ENCODE peak calls at places on chromosomes 4 and X, in four cellular contexts. B is endothelial cell of umbilical vein, V is GM12878, G is suprapubic skin. S is an unnamed sample.

GRCh38 chr4:63430105-63430504 is 979.1 kb downstream of the TECRL start:
- DNase-seq in B (no peak), V (no peak), G (no peak), S (no peak)

GRCh38 chrX:49910344-49910743 is 12.1 kb upstream of the CLCN5 start:
- DNase-seq in B (no peak), V (no peak), G (no peak), S (no peak)

GRCh38 chr4:181796502-181796901 is 446.7 kb upstream of the TENM3 start:
- DNase-seq in B (no peak), V (no peak), G (no peak), S (no peak)

GRCh38 chr4:38371391-38371851 is 292.6 kb upstream of the KLF3 start:
- DNase-seq in B (no peak), V (no peak), G (no peak), S (no peak)

GRCh38 chr4:32569844-32570243 is 1849.7 kb downstream of the PCDH7 start:
- DNase-seq in B (no peak), V (peak; percentile 45), G (no peak), S (no peak)

GRCh38 chr4:121484633-121485032 is 103.8 kb upstream of the QRFPR start:
- DNase-seq in B (peak; percentile 47), V (no peak), G (no peak), S (peak; percentile 4)

GRCh38 chr4:70365479-70365878 is 4.9 kb downstream of the SMR3A start:
- DNase-seq in B (no peak), V (no peak), G (no peak), S (no peak)

GRCh38 chr4:22514001-22514400 is 1.9 kb downstream of the ADGRA3 start:
- DNase-seq in B (peak; percentile 48), V (no peak), G (no peak), S (no peak)

GRCh38 chr4:26015133-26015651 is 101.2 kb downstream of the SMIM20 start:
- DNase-seq in B (no peak), V (no peak), G (no peak), S (no peak)

GRCh38 chr4:138728566-138728965 is 287.0 kb upstream of the NOCT start:
- DNase-seq in B (no peak), V (no peak), G (no peak), S (no peak)

GRCh38 chr4:124483043-124483906 is 229.3 kb downstream of the ANKRD50 start:
- DNase-seq in B (peak; percentile 44), V (no peak), G (no peak), S (no peak)

GRCh38 chr4:26223160-26223559 is 97.7 kb upstream of the RBPJ start:
- DNase-seq in B (no peak), V (no peak), G (no peak), S (no peak)

GRCh38 chr4:152462047-152462446 is 73.8 kb downstream of the FBXW7 start:
- DNase-seq in B (no peak), V (peak; percentile 64), G (no peak), S (no peak)

DNA sequence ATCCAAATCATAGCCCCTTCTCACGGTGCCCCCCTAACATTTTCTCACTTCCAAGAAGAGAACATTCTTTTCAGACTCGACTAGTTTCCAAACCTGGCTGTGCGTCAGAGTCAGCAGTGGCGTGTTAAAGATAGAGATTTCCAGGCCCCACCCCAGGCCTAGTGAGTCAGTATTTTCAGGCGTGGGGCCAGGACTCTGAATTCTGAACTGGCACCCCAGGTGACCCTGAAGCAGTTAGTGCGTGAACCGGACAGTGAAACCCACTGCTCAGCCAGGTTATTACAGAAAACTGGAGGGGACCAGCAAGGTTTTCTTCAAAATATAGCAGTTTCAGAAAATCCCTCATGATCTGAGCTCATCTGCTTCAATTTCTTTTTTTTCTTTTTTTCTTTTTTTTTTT is 35.0 kb upstream of the BCOR start:
- DNase-seq in B (peak; percentile 58), V (no peak), G (no peak), S (no peak)
- TF ChIP-seq POLR2AphosphoS5 in B (no peak), V (no peak), G (no peak), S (no peak)

GRCh38 chr4:118278473-118279274 is 74.1 kb downstream of the PRSS12 start:
- DNase-seq in B (peak; percentile 91), V (peak; percentile 89), G (peak; percentile 97), S (peak; percentile 69)
- TF ChIP-seq POLR2A in B (peak; percentile 99), V (peak; percentile 94), G (peak; percentile 50), S (peak; percentile 99)

GRCh38 chr4:99413160-99413559 is 22.0 kb downstream of the ADH7 start:
- DNase-seq in B (no peak), V (no peak), G (no peak), S (no peak)
- TF ChIP-seq POLR2AphosphoS5 in B (no peak), V (no peak), G (no peak), S (no peak)

GRCh38 chrX:43654431-43655150 is 1.5 kb upstream of the MAOA start:
- DNase-seq in B (peak; percentile 92), V (peak; percentile 19), G (peak; percentile 91), S (peak; percentile 58)
- TF ChIP-seq POLR2A in B (peak; percentile 52), V (no peak), G (no peak), S (no peak)

GRCh38 chr4:174144081-174144480 is 139.4 kb downstream of the FBXO8 start:
- DNase-seq in B (no peak), V (no peak), G (no peak), S (no peak)

GRCh38 chr4:174136013-174136412 is 147.5 kb downstream of the FBXO8 start:
- DNase-seq in B (no peak), V (no peak), G (no peak), S (no peak)

GRCh38 chr4:174137698-174138097 is 145.8 kb downstream of the FBXO8 start:
- DNase-seq in B (no peak), V (no peak), G (no peak), S (no peak)

GRCh38 chr4:174138616-174139015 is 144.9 kb downstream of the FBXO8 start:
- DNase-seq in B (no peak), V (no peak), G (no peak), S (no peak)

GRCh38 chr4:174141876-174142275 is 141.6 kb downstream of the FBXO8 start:
- DNase-seq in B (no peak), V (no peak), G (no peak), S (no peak)
- TF ChIP-seq POLR2AphosphoS5 in B (no peak), V (no peak), G (no peak), S (no peak)

GRCh38 chr4:87390931-87391782 is at the start of gene HSD17B11:
- DNase-seq in B (peak; percentile 93), V (peak; percentile 86), G (peak; percentile 95), S (peak; percentile 80)
- TF ChIP-seq POLR2A in B (peak; percentile 85), V (peak; percentile 92), G (no peak), S (peak; percentile 90)

DNA sequence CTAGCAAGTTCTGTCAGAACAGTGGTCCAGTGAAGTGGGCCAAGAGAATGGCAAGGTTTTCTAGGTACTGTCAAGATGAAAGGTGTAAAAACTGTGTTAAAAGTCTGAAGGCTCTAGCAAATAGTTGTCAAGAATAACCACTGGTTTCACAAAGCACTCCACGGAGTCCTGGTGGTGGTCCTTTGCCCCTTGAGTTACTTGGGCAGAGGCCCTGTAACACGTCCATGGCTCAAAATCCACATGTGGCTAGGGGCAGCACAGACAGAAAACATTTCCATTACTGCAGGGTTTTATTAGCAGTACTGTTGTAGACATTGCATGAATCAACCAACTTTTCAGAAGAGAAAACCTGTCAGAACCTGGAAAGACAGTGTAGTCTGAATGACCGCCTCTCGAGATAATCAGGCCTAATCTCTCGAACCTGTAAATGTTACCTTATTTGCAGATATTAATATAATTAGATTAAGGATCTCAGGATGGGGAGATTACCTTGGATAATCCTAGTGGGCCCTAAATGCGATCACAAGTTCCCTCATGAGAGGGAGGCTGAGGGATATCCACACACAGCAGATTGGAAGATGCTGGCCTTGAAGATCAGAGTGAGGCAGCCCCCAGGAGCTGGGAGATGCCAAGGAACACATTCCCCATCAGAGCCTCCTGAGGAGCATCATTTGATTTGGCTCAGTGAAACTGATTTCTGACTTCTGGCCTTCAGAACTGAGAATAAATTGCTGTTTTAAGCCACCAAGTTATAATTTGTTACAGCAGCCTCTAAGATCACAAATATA is 34.7 kb downstream of the ERVMER34-1 start:
- DNase-seq in B (no peak), V (no peak), G (no peak), S (no peak)
- TF ChIP-seq POLR2AphosphoS5 in B (no peak), V (peak; percentile 32), G (no peak), S (no peak)

GRCh38 chr4:186738421-186738820 is 14.8 kb upstream of the FAT1 start:
- DNase-seq in B (no peak), V (no peak), G (no peak), S (no peak)

GRCh38 chr4:186737427-186737826 is 13.8 kb upstream of the FAT1 start:
- DNase-seq in B (no peak), V (no peak), G (no peak), S (no peak)

GRCh38 chr4:186740822-186741221 is 17.2 kb upstream of the FAT1 start:
- DNase-seq in B (no peak), V (no peak), G (no peak), S (no peak)

GRCh38 chr4:186739317-186739716 is 15.7 kb upstream of the FAT1 start:
- DNase-seq in B (no peak), V (no peak), G (no peak), S (no peak)

GRCh38 chr4:186739802-186740434 is 16.3 kb upstream of the FAT1 start:
- DNase-seq in B (no peak), V (no peak), G (no peak), S (no peak)
- TF ChIP-seq POLR2A in B (no peak), V (no peak), G (no peak), S (no peak)

S was measured in GM12891.